ENCODE peak calls at places on chromosomes 4 and X, in nine cellular contexts. V is amniotic stem cell; S is GM23338; I is activated T-cell treated with anti-CD3 and anti-CD28 coated beads, Interleukin-2, amount 50 U/mL, for 72 hours; B is cerebellum; Z is endothelial cell; N is dermis blood vessel endothelial cell; J is fibroblast of pulmonary artery; Q is anterior cingulate cortex. A is an unnamed sample.

GRCh38 chr4:86279247-86279960 is 80.4 kb downstream of the MAPK10 start:
- DNase-seq in V (no peak), S (no peak), I (no peak), B (no peak), Z (no peak), N (no peak), J (no peak), Q (no peak), A (no peak)

GRCh38 chr4:152221816-152222516 is 313.9 kb downstream of the FBXW7 start:
- DNase-seq in V (no peak), S (no peak), I (no peak), B (no peak), Z (no peak), N (no peak), J (no peak), Q (no peak), A (no peak)

GRCh38 chrX:17812763-17813162 is 48.3 kb downstream of the RAI2 start:
- DNase-seq in V (no peak), S (peak; percentile 39), I (no peak), B (peak; percentile 23), Z (peak; percentile 8), N (peak; percentile 40), J (peak; percentile 1), Q (no peak), A (no peak)

GRCh38 chr4:130336585-130337217 is 1240.7 kb downstream of the C4orf33 start:
- DNase-seq in V (peak; percentile 0), S (peak; percentile 47), I (no peak), B (no peak), Z (no peak), N (no peak), J (peak; percentile 41), Q (no peak), A (no peak)

GRCh38 chr4:131063878-131064277 is 1967.9 kb downstream of the C4orf33 start:
- DNase-seq in V (no peak), S (no peak), I (no peak), B (no peak), Z (no peak), N (no peak), J (no peak), Q (no peak), A (no peak)

GRCh38 chr4:83219344-83219990 is 65.1 kb downstream of the COQ2 start:
- DNase-seq in V (no peak), S (no peak), I (peak; percentile 72), B (peak; percentile 3), Z (no peak), N (peak; percentile 53), J (no peak), Q (no peak), A (no peak)

GRCh38 chr4:168831919-168832745 is 177.9 kb downstream of the CBR4 start:
- DNase-seq in V (peak; percentile 67), S (peak; percentile 97), I (peak; percentile 79), B (peak; percentile 80), Z (peak; percentile 66), N (peak; percentile 83), J (peak; percentile 82), Q (peak; percentile 58), A (peak; percentile 38)

GRCh38 chr4:144518181-144518895 is 127.6 kb upstream of the HHIP start:
- DNase-seq in V (no peak), S (peak; percentile 7), I (no peak), B (no peak), Z (no peak), N (no peak), J (peak; percentile 61), Q (no peak), A (no peak)

GRCh38 chr4:112181358-112182000 is 36.2 kb downstream of the FAM241A start:
- DNase-seq in V (no peak), S (no peak), I (no peak), B (no peak), Z (no peak), N (no peak), J (no peak), Q (no peak), A (no peak)

GRCh38 chrX:35046646-35047231 is 104.1 kb downstream of the FAM47B start:
- DNase-seq in V (no peak), S (no peak), I (no peak), B (no peak), Z (no peak), N (no peak), J (no peak), Q (no peak), A (no peak)

GRCh38 chr4:12439633-12440305 is 1011.1 kb upstream of the HS3ST1 start:
- DNase-seq in V (no peak), S (no peak), I (no peak), B (no peak), Z (no peak), N (peak; percentile 33), J (peak; percentile 67), Q (no peak), A (no peak)

GRCh38 chr4:15294832-15295231 is 133.0 kb upstream of the C1QTNF7 start:
- DNase-seq in V (no peak), S (no peak), I (no peak), B (no peak), Z (no peak), N (no peak), J (no peak), Q (no peak), A (no peak)

GRCh38 chr4:94621491-94622080 is 136.2 kb upstream of the BMPR1B start:
- DNase-seq in V (peak; percentile 24), S (peak; percentile 62), I (peak; percentile 20), B (peak; percentile 27), Z (peak; percentile 27), N (peak; percentile 74), J (peak; percentile 70), Q (no peak), A (no peak)

GRCh38 chrX:111200327-111200726 is 70.0 kb downstream of the CAPN6 start:
- DNase-seq in V (no peak), S (no peak), I (no peak), B (no peak), Z (no peak), N (no peak), J (no peak), Q (no peak), A (no peak)

GRCh38 chr4:78776729-78777555 is 792 bp downstream of the BMP2K start:
- DNase-seq in V (no peak), S (peak; percentile 63), I (peak; percentile 59), B (peak; percentile 20), Z (peak; percentile 15), N (peak; percentile 72), J (peak; percentile 56), Q (peak; percentile 22), A (peak; percentile 59)

GRCh38 chr4:14967982-14968381 is 34.3 kb upstream of the CPEB2 start:
- DNase-seq in V (no peak), S (no peak), I (no peak), B (no peak), Z (no peak), N (no peak), J (peak; percentile 4), Q (no peak), A (no peak)

GRCh38 chr4:32499176-32499575 is 1779.0 kb downstream of the PCDH7 start:
- DNase-seq in V (no peak), S (no peak), I (no peak), B (no peak), Z (no peak), N (no peak), J (peak; percentile 96), Q (no peak), A (no peak)

GRCh38 chr4:155535802-155536454 is 130.7 kb upstream of the GUCY1A1 start:
- DNase-seq in V (no peak), S (no peak), I (no peak), B (no peak), Z (no peak), N (no peak), J (no peak), Q (no peak), A (no peak)

GRCh38 chr4:55468724-55469123 is 73.0 kb downstream of the TMEM165 start:
- DNase-seq in V (no peak), S (no peak), I (no peak), B (no peak), Z (no peak), N (no peak), J (peak; percentile 59), Q (no peak), A (no peak)

GRCh38 chrX:94400488-94400887 is 726.5 kb downstream of the FAM133A start:
- DNase-seq in V (no peak), S (peak; percentile 34), I (no peak), B (no peak), Z (no peak), N (no peak), J (no peak), Q (no peak), A (no peak)

GRCh38 chrX:71871367-71871766 is 39.3 kb upstream of the NHSL2 start:
- DNase-seq in V (no peak), S (no peak), I (peak; percentile 12), B (peak; percentile 7), Z (no peak), N (no peak), J (peak; percentile 26), Q (no peak), A (no peak)

GRCh38 chrX:1053072-1053471 is 159.4 kb downstream of the CRLF2 start:
- DNase-seq in V (no peak), S (no peak), I (no peak), B (no peak), Z (no peak), N (no peak), J (no peak), Q (no peak), A (no peak)

GRCh38 chr4:87069037-87069742 is 134.4 kb downstream of the AFF1 start:
- DNase-seq in V (no peak), S (no peak), I (no peak), B (no peak), Z (no peak), N (no peak), J (no peak), Q (no peak), A (no peak)

GRCh38 chr4:106971586-106971985 is 64.5 kb downstream of the DKK2 start:
- DNase-seq in V (no peak), S (no peak), I (no peak), B (no peak), Z (no peak), N (no peak), J (no peak), Q (no peak), A (no peak)

GRCh38 chr4:186404562-186405134 is 138.7 kb downstream of the F11 start:
- DNase-seq in V (no peak), S (no peak), I (no peak), B (no peak), Z (no peak), N (no peak), J (no peak), Q (no peak), A (no peak)

GRCh38 chrX:16882702-16883486 is 12.7 kb upstream of the RBBP7 start:
- DNase-seq in V (peak; percentile 11), S (peak; percentile 78), I (peak; percentile 70), B (peak; percentile 44), Z (peak; percentile 60), N (peak; percentile 77), J (peak; percentile 77), Q (peak; percentile 44), A (peak; percentile 60)

GRCh38 chr4:183971938-183972490 is 66.9 kb downstream of the STOX2 start:
- DNase-seq in V (no peak), S (no peak), I (no peak), B (peak; percentile 17), Z (no peak), N (no peak), J (peak; percentile 23), Q (peak; percentile 46), A (peak; percentile 31)

GRCh38 chrX:101550825-101551767 is 749 bp downstream of the ARMCX1 start:
- DNase-seq in V (no peak), S (peak; percentile 68), I (peak; percentile 1), B (peak; percentile 33), Z (peak; percentile 46), N (peak; percentile 59), J (peak; percentile 42), Q (peak; percentile 32), A (peak; percentile 52)

GRCh38 chr4:103996637-103997036 is 276.9 kb upstream of the TACR3 start:
- DNase-seq in V (no peak), S (peak; percentile 86), I (no peak), B (no peak), Z (peak; percentile 11), N (no peak), J (peak; percentile 72), Q (peak; percentile 9), A (peak; percentile 3)

GRCh38 chrX:68870357-68870756 is 41.5 kb downstream of the EFNB1 start:
- DNase-seq in V (no peak), S (no peak), I (no peak), B (no peak), Z (no peak), N (no peak), J (no peak), Q (no peak), A (no peak)

GRCh38 chr4:170589597-170590191 is 499.9 kb upstream of the AADAT start:
- DNase-seq in V (no peak), S (peak; percentile 63), I (no peak), B (peak; percentile 2), Z (no peak), N (no peak), J (peak; percentile 22), Q (no peak), A (no peak)